ENCODE peak calls at places on chromosomes 1 and 21, in ten cellular contexts. Q, I, Y, X, J, U, A, N, E and F are unnamed samples.

GRCh38 chr1:172697463-172698100 is 38.7 kb downstream of the FASLG start:
- DNase-seq in U (no peak), Y (no peak), Q (no peak), A (no peak), N (no peak), X (no peak), I (no peak), E (no peak), J (no peak), F (peak)

GRCh38 chr1:26324550-26324949 is 6.8 kb downstream of the CD52 start:
- DNase-seq in E (no peak), A (no peak), U (no peak), X (no peak), Q (no peak), J (no peak), I (no peak), Y (no peak), N (no peak), F (no peak)

GRCh38 chr1:235158680-235159079 is 2.4 kb downstream of the RBM34 start:
- DNase-seq in N (no peak), Y (no peak), U (no peak), E (no peak), Q (no peak), I (no peak), X (no peak), A (no peak), J (no peak), F (no peak)

GRCh38 chr1:232383455-232384074 is 246.4 kb downstream of the SIPA1L2 start:
- DNase-seq in X (no peak), N (no peak), E (no peak), J (no peak), U (no peak), I (no peak), A (no peak), Q (no peak), Y (no peak), F (no peak)

GRCh38 chr21:35075546-35075945 is 26.4 kb upstream of the RUNX1 start:
- DNase-seq in E (no peak), N (peak), J (no peak), A (no peak), X (no peak), Y (no peak), U (no peak), I (no peak), Q (no peak), F (no peak)

GRCh38 chr1:64292399-64292798 is 89.0 kb downstream of the UBE2U start:
- DNase-seq in U (no peak), Y (no peak), A (no peak), X (no peak), Q (no peak), I (no peak), E (no peak), N (no peak), J (no peak), F (no peak)

GRCh38 chr1:111649648-111650047 is 30.1 kb downstream of the RAP1A start:
- DNase-seq in U (no peak), E (no peak), X (no peak), A (no peak), Y (no peak), J (no peak), Q (no peak), N (no peak), I (no peak), F (no peak)

GRCh38 chr1:31934706-31935629 is 3.2 kb downstream of the PTP4A2 start:
- DNase-seq in Q (no peak), J (no peak), X (no peak), I (no peak), N (no peak), Y (no peak), A (no peak), U (no peak), E (no peak), F (peak)

GRCh38 chr1:3126756-3127718 is 58.0 kb downstream of the PRDM16 start:
- DNase-seq in A (no peak), E (no peak), Q (no peak), Y (no peak), N (no peak), J (no peak), X (no peak), U (no peak), I (no peak), F (no peak)

GRCh38 chr1:26829214-26829911 is 2.9 kb downstream of the ZDHHC18 start:
- DNase-seq in Q (no peak), E (no peak), Y (no peak), U (no peak), I (no peak), A (no peak), J (no peak), X (no peak), N (no peak), F (no peak)

GRCh38 chr1:162028726-162029125 is 5.1 kb upstream of the OLFML2B start:
- DNase-seq in E (no peak), J (no peak), Y (no peak), U (no peak), X (no peak), I (no peak), A (no peak), Q (no peak), N (no peak), F (no peak)

GRCh38 chr1:85992756-85993155 is 163.8 kb downstream of the COL24A1 start:
- DNase-seq in I (peak), U (no peak), X (no peak), A (no peak), Y (peak), J (no peak), Q (no peak), E (no peak), N (no peak), F (no peak)

GRCh38 chr1:21272540-21272939 is 17.7 kb downstream of the ECE1 start:
- DNase-seq in Y (no peak), E (no peak), J (no peak), A (no peak), N (no peak), X (no peak), U (no peak), I (no peak), Q (no peak), F (no peak)

GRCh38 chr1:17948594-17948993 is 159.0 kb upstream of the IGSF21 start:
- DNase-seq in J (no peak), E (no peak), X (no peak), Y (no peak), Q (no peak), N (no peak), U (no peak), A (no peak), I (no peak), F (no peak)

GRCh38 chr1:232134365-232134764 is 495.6 kb downstream of the SIPA1L2 start:
- DNase-seq in J (no peak), Y (no peak), X (no peak), A (no peak), I (no peak), U (no peak), Q (no peak), E (no peak), N (no peak), F (no peak)

GRCh38 chr1:58432813-58433668 is 113.5 kb downstream of the OMA1 start:
- DNase-seq in J (no peak), Q (peak), N (no peak), I (no peak), E (no peak), A (no peak), Y (peak), U (no peak), X (no peak), F (no peak)

GRCh38 chr1:94721240-94721639 is 98.9 kb upstream of the SLC44A3 start:
- DNase-seq in Y (no peak), I (no peak), N (no peak), J (no peak), U (no peak), X (no peak), Q (no peak), E (no peak), A (no peak), F (no peak)

GRCh38 chr1:52203935-52204625 is 62.2 kb downstream of the ZFYVE9 start:
- DNase-seq in E (no peak), X (no peak), J (no peak), A (no peak), N (no peak), I (no peak), Q (no peak), U (no peak), Y (no peak), F (no peak)

GRCh38 chr1:181104790-181105133 is 16.3 kb downstream of the IER5 start:
- DNase-seq in U (no peak), J (no peak), I (no peak), N (peak), E (peak), A (peak), X (no peak), Q (no peak), Y (no peak), F (no peak)

GRCh38 chr1:172870901-172871606 is 179.7 kb downstream of the TNFSF18 start:
- DNase-seq in U (no peak), I (no peak), Y (no peak), E (no peak), J (no peak), X (no peak), N (no peak), Q (no peak), A (no peak), F (no peak)

GRCh38 chr1:113073457-113073950 is 506 bp downstream of the LRIG2 start:
- DNase-seq in J (no peak), I (no peak), E (no peak), X (peak), A (no peak), U (peak), N (peak), Q (peak), Y (peak), F (no peak)